ENCODE peak calls at places on chromosomes 16 and 17, in nine cellular contexts. Z is left cardiac atrium; I is small intestine; C is stomach; V is activated CD4-positive, alpha-beta T cell treated with anti-CD3 and anti-CD28 coated beads, Interleukin-2, amount 50 U/mL, for 1 hour; U is activated CD8-positive, alpha-beta memory T cell treated with anti-CD3 and anti-CD28 coated beads for 48 hours; M is NAMALWA; A is AG10803; D is SW480. E is an unnamed sample.

GRCh38 chr16:17050468-17050867 is 420.3 kb downstream of the XYLT1 start:
- DNase-seq in Z (no peak), I (no peak), C (no peak), V (no peak), U (no peak), M (no peak), A (no peak), D (no peak), E (no peak)

GRCh38 chr16:106623-107324 is 28.7 kb downstream of the MPG start:
- DNase-seq in Z (peak), I (peak), C (peak), V (peak), U (no peak), M (peak), A (peak), D (peak), E (peak)

GRCh38 chr16:31913668-31914067 is 40.1 kb downstream of the ZNF267 start:
- DNase-seq in Z (no peak), I (no peak), C (no peak), V (no peak), U (no peak), M (no peak), A (no peak), D (no peak), E (no peak)

GRCh38 chr17:65099941-65100315 is 37.2 kb upstream of the RGS9 start:
- DNase-seq in Z (peak), I (peak), C (peak), V (peak), U (peak), M (no peak), A (peak), D (peak), E (peak)

GRCh38 chr16:28052274-28053128 is 11.0 kb downstream of the GSG1L start:
- DNase-seq in Z (no peak), I (no peak), C (no peak), V (no peak), U (no peak), M (no peak), A (no peak), D (no peak), E (no peak)

GRCh38 chr17:869567-870530 is 87.7 kb downstream of the MRM3 start:
- DNase-seq in Z (peak), I (no peak), C (peak), V (no peak), U (no peak), M (no peak), A (peak), D (peak), E (no peak)

GRCh38 chr17:38440614-38441397 is 12.5 kb downstream of the ARHGAP23 start:
- DNase-seq in Z (no peak), I (no peak), C (no peak), V (no peak), U (no peak), M (no peak), A (no peak), D (no peak), E (no peak)

GRCh38 chr17:61411114-61411943 is 11.7 kb downstream of the TBX2 start:
- DNase-seq in Z (peak), I (peak), C (peak), V (no peak), U (no peak), M (no peak), A (peak), D (peak), E (no peak)